ENCODE peak calls at places on chromosome 6, in four cellular contexts. C is mammary epithelial cell; P is psoas muscle; Z is naive thymus-derived CD4-positive, alpha-beta T cell. A is an unnamed sample. For H3K9me3 and H3K4me1, the result is how much of the 10 kb centered on the place peaks cover.

GRCh38 chr6:66771626-66772025 is 1064.6 kb upstream of the EYS start:
- DNase-seq in C (no peak), P (no peak), Z (no peak), A (no peak)

GRCh38 chr6:166862287-166862977 is 93.9 kb downstream of the RNASET2 start:
- DNase-seq in C (no peak), P (no peak), Z (peak), A (peak)

GRCh38 chr6:5541025-5541424 is 279.7 kb downstream of the FARS2 start:
- DNase-seq in C (no peak), P (no peak), Z (no peak), A (no peak)

GRCh38 chr6:161137839-161138544 is 135.9 kb downstream of the AGPAT4 start:
- DNase-seq in C (peak), P (no peak), Z (no peak), A (no peak)

GRCh38 chr6:119043783-119044182 is 34.7 kb downstream of the FAM184A start:
- DNase-seq in C (no peak), P (no peak), Z (no peak), A (no peak)

GRCh38 chr6:150297327-150298028 is 71.3 kb upstream of the IYD start:
- DNase-seq in C (peak), P (no peak), Z (no peak), A (no peak)

GRCh38 chr6:1481326-1481725 is 92.0 kb downstream of the FOXF2 start:
- DNase-seq in C (peak), P (no peak), Z (no peak), A (no peak)

GRCh38 chr6:162344301-162344700 is 383.3 kb downstream of the PRKN start:
- DNase-seq in C (no peak), P (no peak), Z (no peak), A (no peak)

GRCh38 chr6:15344831-15345230 is 99.0 kb downstream of the JARID2 start:
- DNase-seq in C (no peak), P (no peak), Z (no peak), A (no peak)

GRCh38 chr6:76026101-76026500 is 46.4 kb downstream of the IMPG1 start:
- DNase-seq in C (peak), P (no peak), Z (no peak), A (no peak)

GRCh38 chr6:28777147-28777461 is 146.7 kb downstream of the TRIM27 start:
- DNase-seq in C (no peak), P (no peak), Z (no peak), A (no peak)

GRCh38 chr6:28399370-28400121 is at the start of gene ZSCAN12:
- DNase-seq in C (peak), P (peak), Z (peak), A (peak)

GRCh38 chr6:137696765-137697164 is 170.3 kb upstream of the TNFAIP3 start:
- DNase-seq in C (no peak), P (no peak), Z (no peak), A (no peak)

GRCh38 chr6:31407699-31408098 is 4.3 kb downstream of the MICA start:
- DNase-seq in C (peak), P (no peak), Z (no peak), A (no peak)

GRCh38 chr6:21171801-21172200 is 421.8 kb upstream of the SOX4 start:
- DNase-seq in C (no peak), P (no peak), Z (no peak), A (no peak)

GRCh38 chr6:40848038-40848437 is 191.0 kb downstream of the UNC5CL start:
- DNase-seq in C (peak), P (no peak), Z (no peak), A (no peak)

GRCh38 chr6:20444786-20445271 is 43.1 kb downstream of the E2F3 start:
- DNase-seq in C (peak), P (no peak), Z (no peak), A (no peak)

GRCh38 chr6:132483779-132484679 is 28.9 kb downstream of the STX7 start:
- DNase-seq in C (peak), P (no peak), Z (no peak), A (peak)

GRCh38 chr6:33746036-33746600 is 587 bp downstream of the IP6K3 start:
- DNase-seq in C (peak), P (peak), Z (no peak), A (no peak)

GRCh38 chr6:14266266-14266665 is 148.7 kb downstream of the CD83 start:
- DNase-seq in C (no peak), P (no peak), Z (no peak), A (no peak)

GRCh38 chr6:149210376-149210775 is 107.1 kb upstream of the TAB2 start:
- DNase-seq in C (peak), P (no peak), Z (no peak), A (no peak)

GRCh38 chr6:45483021-45483420 is 105.3 kb upstream of the SUPT3H start:
- DNase-seq in C (no peak), P (no peak), Z (no peak), A (no peak)

GRCh38 chr6:162179196-162179951 is 548.2 kb downstream of the PRKN start:
- DNase-seq in C (no peak), P (no peak), Z (no peak), A (no peak)

GRCh38 chr6:130598021-130598989 is 228.9 kb upstream of the SMLR1 start:
- DNase-seq in C (peak), P (no peak), Z (no peak), A (no peak)

GRCh38 chr6:35343835-35344550 is 1.6 kb downstream of the PPARD start:
- DNase-seq in C (no peak), P (no peak), Z (no peak), A (no peak)

GRCh38 chr6:35342258-35343091 is at the start of gene PPARD:
- DNase-seq in C (peak), P (peak), Z (peak), A (peak)

GRCh38 chr6:35343092-35343834 is 905 bp downstream of the PPARD start:
- DNase-seq in C (peak), P (peak), Z (no peak), A (no peak)

GRCh38 chr6:35341557-35341956 is 801 bp upstream of the PPARD start:
- DNase-seq in C (no peak), P (no peak), Z (no peak), A (no peak)
- H3K27ac ChIP-seq in C (no peak), P (peak), Z (no peak), A (no peak)

DNA sequence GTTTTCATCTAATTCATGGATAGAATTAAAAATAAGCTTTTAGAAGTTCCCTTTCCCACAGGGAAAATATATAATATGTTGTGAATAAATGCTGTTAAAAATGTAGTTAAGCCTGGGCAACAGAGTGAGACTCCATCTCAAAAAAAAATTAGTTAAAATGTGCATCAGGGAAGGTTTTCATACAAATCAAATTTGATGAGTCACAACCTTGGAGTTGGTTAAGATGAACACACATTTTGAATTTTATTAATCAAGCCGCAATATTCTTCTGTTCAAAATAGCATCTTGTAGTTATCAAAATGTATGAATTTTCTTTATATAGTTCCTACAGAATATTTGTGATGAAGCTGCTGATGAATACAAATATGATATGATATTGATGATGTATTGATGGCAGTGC is 30.9 kb upstream of the SERPINB9 start:
- DNase-seq in C (no peak), P (no peak), Z (no peak), A (no peak)
- H3K9me3 ChIP-seq in C (under half), P (under half), Z (under half), A (under half)

DNA sequence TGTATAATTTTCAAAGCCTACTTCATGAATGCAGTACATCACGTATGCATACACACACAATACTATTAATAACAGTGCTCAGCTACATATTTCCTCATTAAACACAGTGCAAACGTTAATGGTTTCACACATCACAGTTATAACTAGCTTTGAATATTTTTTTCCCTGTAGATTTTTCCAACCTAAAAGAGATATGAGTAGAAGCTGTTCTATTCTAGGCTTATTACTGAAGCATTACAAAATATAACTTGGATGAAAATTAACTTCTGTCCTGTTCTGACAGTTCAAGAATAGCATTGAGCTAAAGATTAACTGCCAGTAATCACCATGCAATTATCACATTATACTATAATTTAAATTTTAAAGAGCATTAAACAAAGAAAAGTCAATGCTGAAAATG is 6.2 kb downstream of the LMBRD1 start:
- DNase-seq in C (no peak), P (no peak), Z (no peak), A (no peak)
- H3K4me1 ChIP-seq in C (under half), P (under half), Z (under half), A (under half)

GRCh38 chr6:91018586-91018985 is 431.7 kb upstream of the MAP3K7 start:
- DNase-seq in C (no peak), P (no peak), Z (no peak), A (no peak)
- H3K27ac ChIP-seq in C (no peak), P (no peak), Z (no peak), A (no peak)

DNA sequence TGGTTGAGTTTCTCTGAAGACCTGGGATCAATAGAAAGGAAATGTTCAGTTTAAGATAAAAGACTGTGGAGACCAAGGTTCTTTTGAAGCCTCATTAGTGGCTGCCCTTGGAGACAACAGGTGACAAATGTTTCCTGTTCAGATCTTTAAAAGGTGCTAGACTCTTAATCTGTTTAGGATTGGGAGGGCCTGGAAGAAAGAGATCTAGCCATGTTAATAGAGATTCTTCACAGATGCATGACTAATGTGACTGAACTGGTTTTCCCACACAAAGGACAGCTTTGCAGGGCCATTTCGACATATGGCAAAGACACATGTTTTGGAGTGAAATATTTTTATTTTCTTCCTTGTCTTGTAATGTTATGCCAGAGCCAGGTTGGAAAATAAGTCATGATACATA is 82.2 kb downstream of the WDR27 start:
- DNase-seq in C (peak), P (no peak), Z (no peak), A (no peak)
- H3K9me3 ChIP-seq in C (under half), P (under half), Z (under half), A (under half)

DNA sequence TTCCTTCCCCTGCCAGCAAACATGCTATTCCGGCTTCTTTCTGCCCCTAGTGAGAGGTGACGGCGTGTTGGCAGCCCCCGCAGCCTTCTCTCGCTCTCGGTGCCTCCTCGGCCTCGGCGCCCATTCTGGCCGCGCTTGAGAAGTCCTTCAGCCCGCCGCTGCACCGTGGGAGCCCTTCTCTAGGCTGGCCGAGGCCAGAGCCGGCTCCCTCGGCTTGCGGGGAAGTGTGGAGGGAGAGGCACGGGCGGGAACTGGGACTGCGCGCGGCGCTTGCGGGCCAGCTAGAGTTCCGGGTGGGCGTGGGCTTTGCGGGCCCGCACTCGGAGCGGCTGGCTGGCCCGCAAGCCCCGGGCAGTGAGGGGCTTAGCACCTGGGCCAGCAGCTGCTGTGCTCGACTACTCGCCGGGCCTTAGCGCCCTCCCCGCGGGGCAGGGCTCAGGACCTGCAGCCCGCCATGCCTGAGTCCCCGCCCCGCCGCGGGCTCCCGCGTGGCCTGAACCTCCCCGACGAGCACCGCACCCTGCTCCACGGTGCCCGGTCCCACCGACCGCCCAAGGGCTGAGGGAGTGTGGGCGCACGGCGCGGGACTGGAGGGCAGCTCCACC is 20.0 kb upstream of the PXDC1 start:
- DNase-seq in C (no peak), P (no peak), Z (no peak), A (no peak)
- H3K4me1 ChIP-seq in C (under half), P (under half), Z (under half), A (under half)

A was measured in CD8-positive, alpha-beta memory T cell.